ENCODE peak calls at places on chromosomes 5 and 9, in five cellular contexts. K is heart left ventricle; D is neural progenitor cell; J is left ventricle myocardium inferior; P is naive thymus-derived CD4-positive, alpha-beta T cell. S is an unnamed sample. For H3K4me1, the result is how much of the 10 kb centered on the place peaks cover.

GRCh38 chr9:109158656-109159055 is 8.4 kb downstream of the FRRS1L start:
- DNase-seq in D (no peak), P (no peak), J (no peak), K (no peak), S (no peak)

GRCh38 chr5:140544986-140545385 is 2.5 kb upstream of the EIF4EBP3 start:
- DNase-seq in P (no peak), K (no peak), D (no peak), J (no peak), S (no peak)

GRCh38 chr5:52077941-52078825 is 694.9 kb downstream of the ISL1 start:
- DNase-seq in K (no peak), D (peak), J (no peak), P (no peak), S (no peak)

GRCh38 chr9:99998266-99998665 is 91.8 kb downstream of the STX17 start:
- DNase-seq in J (no peak), P (no peak), K (no peak), D (no peak), S (no peak)

GRCh38 chr5:123350744-123351143 is 72.5 kb downstream of the CEP120 start:
- DNase-seq in D (no peak), J (no peak), K (no peak), P (no peak), S (no peak)

GRCh38 chr5:36398137-36398536 is 96.4 kb upstream of the RANBP3L start:
- DNase-seq in D (peak), J (no peak), K (no peak), P (no peak), S (no peak)

GRCh38 chr9:15837079-15837679 is 284.3 kb downstream of the CCDC171 start:
- DNase-seq in D (peak), K (no peak), P (peak), J (no peak), S (no peak)

GRCh38 chr5:140259509-140259908 is 43.4 kb downstream of the PFDN1 start:
- DNase-seq in J (no peak), D (no peak), P (peak), K (no peak), S (no peak)

GRCh38 chr9:85202596-85202995 is 533.1 kb downstream of the NTRK2 start:
- DNase-seq in D (no peak), P (no peak), J (no peak), K (no peak), S (no peak)

GRCh38 chr9:113593682-113594281 is 130.3 kb downstream of the RGS3 start:
- DNase-seq in P (no peak), K (peak), J (peak), D (peak), S (peak)

GRCh38 chr9:4137755-4138154 is 162.1 kb downstream of the GLIS3 start:
- DNase-seq in J (no peak), P (no peak), D (no peak), K (no peak), S (no peak)

GRCh38 chr9:113131689-113132151 is 19.1 kb upstream of the SLC31A2 start:
- DNase-seq in P (no peak), K (no peak), J (no peak), D (peak), S (no peak)

GRCh38 chr9:87816041-87816440 is 66.6 kb upstream of the SPATA31E1 start:
- DNase-seq in J (no peak), K (no peak), D (no peak), P (no peak), S (no peak)

GRCh38 chr9:6805532-6805931 is 47.8 kb downstream of the KDM4C start:
- DNase-seq in D (no peak), K (peak), J (peak), P (no peak), S (peak)

GRCh38 chr5:61023131-61023530 is 78.1 kb downstream of the NDUFAF2 start:
- DNase-seq in J (no peak), D (no peak), K (no peak), P (no peak), S (no peak)

GRCh38 chr5:157497875-157498611 is 38.0 kb downstream of the NIPAL4 start:
- DNase-seq in J (no peak), P (no peak), K (no peak), D (no peak), S (no peak)

GRCh38 chr5:144134181-144134827 is 36.2 kb downstream of the YIPF5 start:
- DNase-seq in P (no peak), D (no peak), J (no peak), K (no peak), S (no peak)

GRCh38 chr9:136179101-136179616 is 25.8 kb downstream of the LHX3 start:
- DNase-seq in J (no peak), D (no peak), K (no peak), P (no peak), S (no peak)

GRCh38 chr5:56270058-56270457 is 36.9 kb upstream of the ANKRD55 start:
- DNase-seq in D (no peak), P (no peak), J (no peak), K (no peak), S (no peak)

GRCh38 chr5:65173130-65173525 is 308.6 kb downstream of the ADAMTS6 start:
- DNase-seq in P (no peak), J (no peak), D (no peak), K (no peak), S (no peak)

GRCh38 chr9:70406446-70406862 is 8.0 kb downstream of the KLF9 start:
- DNase-seq in K (no peak), D (peak), P (peak), J (no peak), S (no peak)

GRCh38 chr5:149489605-149490037 is 61.6 kb downstream of the CSNK1A1 start:
- DNase-seq in J (peak), K (peak), D (no peak), P (no peak), S (no peak)

GRCh38 chr9:120854596-120855327 is 12.0 kb upstream of the PSMD5 start:
- DNase-seq in P (no peak), J (no peak), D (no peak), K (no peak), S (no peak)

GRCh38 chr9:28332648-28333047 is 759.4 kb upstream of the C9orf72 start:
- DNase-seq in D (no peak), J (no peak), P (no peak), K (no peak), S (no peak)

GRCh38 chr5:62306494-62307363 is 723 bp downstream of the KIF2A start:
- DNase-seq in P (peak), D (peak), K (no peak), J (peak), S (peak)

GRCh38 chr9:6055213-6055612 is 39.8 kb upstream of the RANBP6 start:
- DNase-seq in K (no peak), P (peak), J (no peak), D (peak), S (no peak)

GRCh38 chr5:178449163-178450060 is 140.8 kb downstream of the COL23A1 start:
- DNase-seq in K (no peak), P (no peak), D (no peak), J (peak), S (no peak)

GRCh38 chr9:99024959-99025358 is 80.0 kb upstream of the TGFBR1 start:
- DNase-seq in P (no peak), K (no peak), J (no peak), D (no peak), S (no peak)

GRCh38 chr9:36827593-36827992 is 206.5 kb downstream of the PAX5 start:
- DNase-seq in J (no peak), P (no peak), K (no peak), D (peak), S (no peak)

GRCh38 chr5:127086583-127086982 is 13.3 kb upstream of the C5orf63 start:
- DNase-seq in K (no peak), J (no peak), P (no peak), D (no peak), S (no peak)

GRCh38 chr5:150236981-150237754 is 47.3 kb downstream of the SLC6A7 start:
- DNase-seq in P (no peak), K (no peak), J (no peak), D (no peak), S (no peak)

GRCh38 chr9:135087489-135087791 is at the start of gene OLFM1:
- DNase-seq in P (no peak), D (peak), K (peak), J (peak), S (peak)

GRCh38 chr5:40615586-40616193 is 64.0 kb upstream of the PTGER4 start:
- DNase-seq in P (peak), D (no peak), J (no peak), K (no peak), S (no peak)

GRCh38 chr5:165227515-165227914 is 1722.1 kb downstream of the MAT2B start:
- DNase-seq in P (no peak), K (no peak), D (no peak), J (no peak), S (no peak)

DNA sequence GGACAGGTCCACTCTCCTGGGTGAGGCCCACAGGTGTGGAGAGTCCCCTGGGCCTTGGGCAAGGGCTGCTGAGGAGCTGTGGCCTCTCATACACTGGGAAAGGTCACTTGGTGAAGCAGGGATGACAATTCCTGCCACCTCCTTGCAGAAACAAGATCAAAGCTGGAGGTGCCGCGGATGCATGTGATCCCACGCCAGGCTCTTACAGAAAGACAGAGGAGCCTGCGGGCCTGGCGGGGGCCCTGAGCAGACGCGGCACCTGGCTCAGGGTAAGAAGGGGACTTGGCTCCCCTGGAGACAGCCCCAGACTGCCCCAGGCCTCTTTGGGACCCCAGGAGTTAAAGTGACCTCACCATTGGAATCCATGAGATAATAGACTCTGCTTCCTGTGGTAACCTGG is 4.8 kb downstream of the GFPT2 start:
- DNase-seq in P (no peak), D (no peak), K (no peak), J (no peak), S (no peak)
- H3K4me1 ChIP-seq in P (under half), D (under half), K (under half), J (half or more), S (under half)

GRCh38 chr9:89502038-89502601 is 4.2 kb upstream of the SEMA4D start:
- DNase-seq in P (peak), D (no peak), K (no peak), J (no peak), S (no peak)

GRCh38 chr9:89497978-89498844 is at the start of gene SEMA4D:
- DNase-seq in K (peak), J (peak), P (no peak), D (peak), S (peak)

GRCh38 chr9:89500008-89500407 is 2.1 kb upstream of the SEMA4D start:
- DNase-seq in D (no peak), K (no peak), J (no peak), P (no peak), S (no peak)

GRCh38 chr9:89498845-89499480 is 1.1 kb upstream of the SEMA4D start:
- DNase-seq in K (no peak), P (peak), J (no peak), D (no peak), S (no peak)

DNA sequence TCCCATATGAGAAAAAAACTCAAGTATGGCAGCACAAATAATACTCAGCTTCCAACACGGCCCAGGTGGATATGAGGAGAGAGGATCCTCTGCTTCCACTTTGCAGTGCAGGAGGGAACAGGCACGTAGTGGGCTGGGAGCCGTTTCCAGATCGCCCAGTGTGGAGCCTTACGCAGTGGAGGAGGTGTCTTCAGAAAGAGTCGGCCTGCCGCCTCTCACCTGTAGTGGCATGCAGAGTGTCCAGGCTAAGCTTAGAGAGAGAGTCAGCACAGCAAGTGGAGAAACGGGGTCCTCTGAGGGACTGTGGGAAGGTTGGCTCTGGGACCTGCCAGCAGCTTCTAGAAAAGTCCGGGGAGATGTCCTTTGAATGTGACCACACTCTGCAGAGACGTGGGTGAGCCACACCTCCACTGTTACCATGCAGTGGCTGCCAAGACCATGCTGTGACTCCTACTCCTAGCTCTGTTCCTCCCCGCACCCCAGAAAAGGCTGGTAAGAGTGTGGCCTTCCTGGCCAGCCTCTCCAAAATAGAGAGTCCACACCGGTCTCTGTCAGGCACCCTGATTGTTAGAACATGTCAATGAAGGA is 3.5 kb upstream of the SEMA4D start:
- DNase-seq in P (no peak), K (no peak), J (no peak), D (no peak), S (no peak)
- H3K4me1 ChIP-seq in P (half or more), K (under half), J (under half), D (under half), S (under half)

GRCh38 chr9:14198049-14198448 is 115.9 kb downstream of the NFIB start:
- DNase-seq in P (no peak), D (no peak), J (no peak), K (no peak), S (no peak)

GRCh38 chr9:14193338-14193980 is 120.5 kb downstream of the NFIB start:
- DNase-seq in P (no peak), D (no peak), J (no peak), K (no peak), S (no peak)

GRCh38 chr9:14198544-14199510 is 115.1 kb downstream of the NFIB start:
- DNase-seq in J (peak), P (no peak), D (peak), K (peak), S (peak)

GRCh38 chr9:14191512-14191911 is 122.4 kb downstream of the NFIB start:
- DNase-seq in P (no peak), J (no peak), D (no peak), K (no peak), S (no peak)

DNA sequence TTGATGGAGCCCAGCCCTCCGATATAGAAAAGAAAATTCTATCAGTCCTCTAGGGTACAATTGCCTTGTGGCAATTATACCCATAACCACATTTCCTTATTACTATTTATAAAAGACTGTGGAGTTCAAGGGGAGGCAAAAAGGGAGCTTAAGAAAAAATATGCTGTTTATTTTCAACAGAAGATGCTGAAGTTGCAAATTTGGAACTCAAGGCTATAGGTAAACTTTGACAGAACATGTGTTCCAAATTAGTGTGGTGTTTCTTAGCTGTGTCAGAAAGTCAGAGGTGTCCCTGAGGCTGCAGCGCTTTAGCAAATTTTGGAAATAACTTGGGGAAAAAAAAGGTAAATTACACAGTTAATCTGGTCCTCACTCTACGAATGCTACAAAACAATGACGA is 116.5 kb downstream of the NFIB start:
- DNase-seq in J (no peak), D (no peak), P (no peak), K (no peak), S (no peak)
- H3K4me1 ChIP-seq in J (half or more), D (under half), P (under half), K (under half), S (half or more)

DNA sequence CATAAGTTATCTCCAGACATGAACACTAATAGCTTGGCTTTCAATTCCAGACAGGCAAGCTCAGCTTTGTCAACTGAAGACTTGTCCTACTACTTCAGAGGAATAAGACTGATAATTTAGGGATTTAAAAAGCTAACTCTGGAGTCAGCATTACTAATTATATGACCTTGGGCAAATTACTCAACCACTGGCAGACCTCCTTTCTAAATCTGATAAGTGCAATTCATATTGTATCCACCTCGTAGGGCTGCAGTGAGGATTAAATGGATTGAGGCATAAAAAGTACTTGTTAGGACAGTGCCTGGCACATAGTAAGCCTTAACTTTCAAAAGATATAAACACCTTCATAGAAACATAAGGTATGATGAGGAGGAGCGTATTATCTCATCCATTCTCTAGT is 104.4 kb downstream of the KLHL3 start:
- DNase-seq in D (no peak), K (no peak), P (no peak), J (no peak), S (no peak)
- H3K4me1 ChIP-seq in D (under half), K (under half), P (under half), J (under half), S (under half)

GRCh38 chr5:168340487-168340886 is 49.0 kb downstream of the WWC1 start:
- DNase-seq in P (no peak), K (no peak), D (no peak), J (no peak), S (no peak)

GRCh38 chr5:168339151-168340140 is 48.0 kb downstream of the WWC1 start:
- DNase-seq in P (no peak), D (peak), J (no peak), K (no peak), S (no peak)

GRCh38 chr5:168342985-168343384 is 51.5 kb downstream of the WWC1 start:
- DNase-seq in J (no peak), D (no peak), K (no peak), P (no peak), S (no peak)

GRCh38 chr5:168342151-168342825 is 50.8 kb downstream of the WWC1 start:
- DNase-seq in J (no peak), P (no peak), D (no peak), K (no peak), S (no peak)

GRCh38 chr5:168341178-168341577 is 49.7 kb downstream of the WWC1 start:
- DNase-seq in P (no peak), K (no peak), J (no peak), D (no peak), S (no peak)
- H3K4me1 ChIP-seq in P (under half), K (under half), J (under half), D (under half), S (under half)

GRCh38 chr9:117725426-117725887 is 21.3 kb downstream of the TLR4 start:
- DNase-seq in P (no peak), D (no peak), J (no peak), K (no peak), S (no peak)

GRCh38 chr9:117734082-117734481 is 29.9 kb downstream of the TLR4 start:
- DNase-seq in K (no peak), J (no peak), D (no peak), P (no peak), S (no peak)

GRCh38 chr9:117733465-117733864 is 29.3 kb downstream of the TLR4 start:
- DNase-seq in D (no peak), J (no peak), K (no peak), P (no peak), S (no peak)

GRCh38 chr9:117732494-117732893 is 28.3 kb downstream of the TLR4 start:
- DNase-seq in J (no peak), D (no peak), K (no peak), P (no peak), S (no peak)

GRCh38 chr9:117729375-117729774 is 25.2 kb downstream of the TLR4 start:
- DNase-seq in J (no peak), K (no peak), D (no peak), P (no peak), S (no peak)
- H3K4me1 ChIP-seq in J (under half), K (under half), D (under half), P (under half), S (under half)

DNA sequence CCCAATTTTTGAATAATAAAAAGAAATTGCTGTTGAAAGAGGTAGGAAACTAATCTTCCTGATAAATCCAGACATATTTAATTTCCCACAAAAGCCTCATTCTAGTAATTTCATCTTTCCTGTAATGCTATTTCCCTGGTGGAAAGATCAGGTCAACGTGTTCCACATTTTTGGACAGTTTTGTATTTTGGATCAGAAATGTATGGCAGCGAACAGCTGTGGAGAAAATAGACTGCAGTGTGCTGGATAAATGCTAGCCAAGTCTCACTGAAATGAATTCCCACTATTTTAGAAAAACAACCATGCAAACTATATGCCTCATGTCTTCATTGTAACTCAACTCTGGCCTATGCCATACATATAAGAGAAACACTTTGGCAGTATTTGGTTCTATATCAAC is 191.1 kb upstream of the NREP start:
- DNase-seq in K (no peak), P (no peak), J (no peak), D (no peak), S (no peak)
- H3K4me1 ChIP-seq in K (under half), P (under half), J (under half), D (under half), S (under half)

S was measured in psoas muscle.